ENCODE peak calls at places on chromosomes 16 and 17, in four cellular contexts. C is cardiac fibroblast, S is kidney epithelial cell, R is neural crest cell. X is an unnamed sample.

GRCh38 chr16:11978080-11978479 is 1.5 kb downstream of the SNX29 start:
- DNase-seq in C (no peak), S (no peak), R (no peak), X (no peak)

GRCh38 chr17:48546924-48547838 is 2.3 kb upstream of the HOXB2 start:
- DNase-seq in C (peak), S (no peak), R (no peak), X (no peak)

GRCh38 chr16:25108054-25108453 is 3.5 kb upstream of the LCMT1 start:
- DNase-seq in C (no peak), S (no peak), R (no peak), X (no peak)

GRCh38 chr17:77319211-77320031 is 178.7 kb downstream of the SEC14L1 start:
- DNase-seq in C (peak), S (peak), R (no peak), X (peak)

GRCh38 chr16:46728804-46729203 is 19.3 kb downstream of the MYLK3 start:
- DNase-seq in C (no peak), S (no peak), R (no peak), X (no peak)

GRCh38 chr16:58336332-58337089 is 41.7 kb upstream of the PRSS54 start:
- DNase-seq in C (peak), S (peak), R (peak), X (peak)

GRCh38 chr17:68142595-68142994 is 105.2 kb upstream of the AMZ2 start:
- DNase-seq in C (no peak), S (no peak), R (no peak), X (no peak)

GRCh38 chr17:9594065-9594464 is 17.6 kb downstream of the CFAP52 start:
- DNase-seq in C (no peak), S (no peak), R (no peak), X (no peak)

GRCh38 chr17:78324391-78325075 is 35.3 kb downstream of the SOCS3 start:
- DNase-seq in C (peak), S (no peak), R (peak), X (peak)

GRCh38 chr16:17252064-17252463 is 218.7 kb downstream of the XYLT1 start:
- DNase-seq in C (no peak), S (no peak), R (no peak), X (no peak)

GRCh38 chr17:246851-247421 is 65.5 kb upstream of the DOC2B start:
- DNase-seq in C (no peak), S (no peak), R (no peak), X (no peak)

GRCh38 chr17:67046398-67046797 is 2.0 kb downstream of the CACNG1 start:
- DNase-seq in C (no peak), S (no peak), R (no peak), X (no peak)

GRCh38 chr16:31135535-31136286 is at the start of gene PRSS8:
- DNase-seq in C (no peak), S (no peak), R (no peak), X (no peak)

GRCh38 chr17:30208214-30208613 is 27.3 kb downstream of the SLC6A4 start:
- DNase-seq in C (no peak), S (no peak), R (no peak), X (no peak)

GRCh38 chr17:79388556-79389295 is 222.1 kb downstream of the RBFOX3 start:
- DNase-seq in C (peak), S (no peak), R (peak), X (peak)

GRCh38 chr16:54281535-54282201 is 4.9 kb downstream of the IRX3 start:
- DNase-seq in C (no peak), S (no peak), R (no peak), X (no peak)

GRCh38 chr16:21302454-21302853 is 24.4 kb upstream of the CRYM start:
- DNase-seq in C (no peak), S (no peak), R (no peak), X (no peak)

GRCh38 chr17:200604-200985 is 19.1 kb upstream of the DOC2B start:
- DNase-seq in C (no peak), S (no peak), R (no peak), X (no peak)

GRCh38 chr16:50153648-50154368 is 702 bp downstream of the TENT4B start:
- DNase-seq in C (peak), S (no peak), R (peak), X (no peak)

GRCh38 chr17:38560503-38561318 is 45.0 kb downstream of the SRCIN1 start:
- DNase-seq in C (peak), S (no peak), R (no peak), X (no peak)

GRCh38 chr17:48555183-48555615 is 10.3 kb upstream of the HOXB2 start:
- DNase-seq in C (peak), S (peak), R (no peak), X (no peak)

GRCh38 chr17:55265434-55266021 is 768 bp downstream of the HLF start:
- DNase-seq in C (no peak), S (no peak), R (no peak), X (no peak)

GRCh38 chr16:49737541-49737940 is 118.4 kb downstream of the ZNF423 start:
- DNase-seq in C (no peak), S (no peak), R (no peak), X (no peak)

GRCh38 chr17:70622382-70623260 is 453.3 kb downstream of the KCNJ2 start:
- DNase-seq in C (peak), S (no peak), R (peak), X (no peak)

GRCh38 chr17:48997103-48997826 is at the start of gene IGF2BP1:
- DNase-seq in C (peak), S (no peak), R (peak), X (peak)

GRCh38 chr16:59635674-59636073 is 901.6 kb upstream of the GOT2 start:
- DNase-seq in C (no peak), S (no peak), R (no peak), X (peak)

GRCh38 chr16:27515874-27516353 is 33.8 kb downstream of the GTF3C1 start:
- DNase-seq in C (peak), S (no peak), R (peak), X (peak)

GRCh38 chr17:53137919-53138318 is 684.8 kb upstream of the KIF2B start:
- DNase-seq in C (peak), S (no peak), R (no peak), X (no peak)

GRCh38 chr16:80369559-80369958 is 171.2 kb upstream of the DYNLRB2 start:
- DNase-seq in C (peak), S (peak), R (peak), X (peak)

GRCh38 chr17:66841328-66841727 is 6.4 kb downstream of the CACNG5 start:
- DNase-seq in C (no peak), S (no peak), R (no peak), X (no peak)

GRCh38 chr16:71885261-71885650 is 1.3 kb upstream of the ZNF821 start:
- DNase-seq in C (no peak), S (no peak), R (no peak), X (no peak)

GRCh38 chr17:60423865-60424264 is 1.6 kb downstream of the CHCT1 start:
- DNase-seq in C (no peak), S (no peak), R (no peak), X (no peak)

GRCh38 chr17:60416368-60416925 is 5.8 kb upstream of the CHCT1 start:
- DNase-seq in C (peak), S (no peak), R (no peak), X (no peak)

GRCh38 chr17:60422162-60422665 is at the start of gene CHCT1:
- DNase-seq in C (no peak), S (no peak), R (no peak), X (no peak)

GRCh38 chr17:60425626-60426025 is 3.3 kb downstream of the CHCT1 start:
- DNase-seq in C (no peak), S (no peak), R (no peak), X (no peak)

DNA sequence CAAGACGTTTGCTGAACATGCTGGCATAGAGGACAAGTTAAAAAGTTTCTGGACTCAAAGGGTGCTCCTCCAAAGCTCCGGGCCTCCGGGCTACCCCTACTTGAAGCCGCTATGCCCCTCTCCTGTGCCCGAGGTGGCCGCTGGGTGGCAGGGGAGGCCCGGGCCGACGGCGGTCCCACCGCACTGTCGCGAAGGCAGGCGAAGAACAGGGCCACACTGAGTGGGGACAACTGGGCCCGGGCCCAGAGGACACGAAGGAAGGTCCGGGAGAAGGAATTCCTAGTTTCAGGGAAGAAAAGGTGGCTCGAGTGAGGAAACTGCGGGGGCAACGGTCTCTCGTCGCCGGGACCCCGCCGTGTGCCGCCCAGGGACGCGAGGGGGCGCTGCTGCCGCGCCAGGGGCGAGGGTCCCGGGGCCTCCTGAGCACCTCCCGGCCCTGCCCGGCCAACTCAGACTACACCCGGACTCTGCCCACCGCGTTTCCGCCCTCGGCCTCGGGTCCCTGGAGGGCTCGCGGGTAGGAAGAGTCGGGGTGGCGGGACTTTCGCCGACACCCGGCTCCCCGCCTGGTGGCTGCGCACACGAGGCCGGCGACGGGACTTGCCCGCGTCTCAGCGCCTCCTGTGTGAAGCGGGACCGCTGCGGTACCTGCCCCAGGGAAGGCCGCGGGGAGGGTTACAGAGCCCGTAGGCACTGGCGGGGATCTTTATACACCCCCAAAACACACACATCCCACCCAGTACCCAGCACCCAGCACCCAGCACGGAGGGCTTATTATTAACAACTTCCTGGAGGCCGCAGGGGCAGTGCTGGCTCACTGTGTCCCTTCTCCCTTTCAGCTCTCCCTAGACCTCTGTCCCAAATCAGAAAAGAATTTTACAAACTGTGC is 772 bp upstream of the CHCT1 start:
- DNase-seq in C (peak), S (no peak), R (peak), X (no peak)
- TF ChIP-seq CTCF in C (peak), S (peak), R (peak), X (peak)

GRCh38 chr16:89873109-89873821 is at the start of gene TCF25:
- DNase-seq in C (peak), S (no peak), R (peak), X (peak)
- TF ChIP-seq CTCF in C (no peak), S (no peak), R (peak), X (peak)

DNA sequence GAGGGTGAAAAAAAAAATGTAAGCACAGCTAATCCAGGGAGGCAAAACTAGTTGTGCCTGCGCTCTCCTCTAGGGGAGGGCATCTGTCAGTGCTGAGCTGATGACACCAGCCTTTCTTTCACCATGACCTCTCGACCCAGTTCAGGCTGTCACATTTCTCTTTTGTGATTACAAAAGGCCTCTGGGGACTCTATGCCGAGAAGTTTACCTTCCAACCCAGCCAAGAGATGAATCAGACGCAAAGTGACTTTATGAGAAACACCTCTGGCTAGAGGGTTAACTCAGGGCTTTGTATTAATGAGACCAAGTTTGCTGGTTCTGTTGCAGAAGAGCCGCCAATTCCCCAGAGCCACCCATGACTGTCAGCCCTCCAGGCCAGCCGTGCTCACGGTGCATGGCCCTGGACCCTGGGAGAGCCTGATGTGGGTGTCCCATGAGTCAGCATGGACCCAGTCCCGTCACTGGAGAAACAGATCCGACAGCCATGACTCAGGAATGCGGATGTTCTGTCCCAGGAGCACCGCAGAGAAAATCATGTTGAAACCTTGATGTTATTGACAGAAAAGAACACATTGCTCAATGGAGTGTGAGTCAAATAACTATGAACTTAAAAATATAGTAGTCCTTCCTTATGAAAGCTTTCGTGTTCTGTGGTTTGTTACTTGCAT is 437.2 kb downstream of the HS3ST3B1 start:
- DNase-seq in C (peak), S (peak), R (peak), X (peak)
- TF ChIP-seq CTCF in C (peak), S (no peak), R (peak), X (peak)

GRCh38 chr17:81551458-81552243 is 502 bp downstream of the FAAP100 start:
- DNase-seq in C (no peak), S (no peak), R (no peak), X (peak)

GRCh38 chr17:81550830-81551457 is 1.2 kb downstream of the FAAP100 start:
- DNase-seq in C (no peak), S (no peak), R (no peak), X (no peak)

GRCh38 chr17:81552244-81553017 is at the start of gene FAAP100:
- DNase-seq in C (peak), S (no peak), R (peak), X (peak)

GRCh38 chr17:81553616-81554181 is 1.5 kb upstream of the FAAP100 start:
- DNase-seq in C (peak), S (peak), R (no peak), X (peak)

GRCh38 chr17:81553018-81553615 is 964 bp upstream of the FAAP100 start:
- DNase-seq in C (peak), S (peak), R (peak), X (peak)
- TF ChIP-seq CTCF in C (no peak), S (peak), R (no peak), X (peak)

GRCh38 chr16:82639666-82640336 is 13.0 kb downstream of the CDH13 start:
- DNase-seq in C (peak), S (no peak), R (peak), X (peak)
- TF ChIP-seq CTCF in C (peak), S (peak), R (peak), X (peak)

GRCh38 chr16:87548086-87548485 is 54.2 kb upstream of the JPH3 start:
- DNase-seq in C (no peak), S (no peak), R (no peak), X (no peak)
- TF ChIP-seq CTCF in C (no peak), S (no peak), R (no peak), X (no peak)

GRCh38 chr17:73482674-73483293 is 161.5 kb downstream of the SDK2 start:
- DNase-seq in C (no peak), S (no peak), R (no peak), X (no peak)

GRCh38 chr17:73478768-73479424 is 165.3 kb downstream of the SDK2 start:
- DNase-seq in C (no peak), S (no peak), R (no peak), X (no peak)

GRCh38 chr17:73482251-73482661 is 162.0 kb downstream of the SDK2 start:
- DNase-seq in C (no peak), S (no peak), R (no peak), X (no peak)

GRCh38 chr17:73481672-73482071 is 162.6 kb downstream of the SDK2 start:
- DNase-seq in C (no peak), S (no peak), R (no peak), X (no peak)

GRCh38 chr17:73480740-73481139 is 163.5 kb downstream of the SDK2 start:
- DNase-seq in C (no peak), S (no peak), R (no peak), X (no peak)
- TF ChIP-seq CTCF in C (no peak), S (no peak), R (no peak), X (no peak)

GRCh38 chr16:13957197-13958078 is 37.5 kb downstream of the ERCC4 start:
- DNase-seq in C (peak), S (peak), R (no peak), X (peak)
- TF ChIP-seq CTCF in C (no peak), S (no peak), R (no peak), X (no peak)

X was measured in HFFc6.